ENCODE peak calls at places on chromosomes 13 and 19, in five cellular contexts. F is GM12865, M is breast epithelium, D is lower leg skin, R is progenitor cell of endocrine pancreas. H is an unnamed sample.

GRCh38 chr19:55689366-55690108 is 14.5 kb downstream of the EPN1 start:
- DNase-seq in F (no peak), M (peak), D (no peak), R (no peak), H (no peak)

GRCh38 chr13:31320946-31321345 is 121.2 kb downstream of the B3GLCT start:
- DNase-seq in F (no peak), M (no peak), D (no peak), R (no peak), H (no peak)

GRCh38 chr13:32212420-32212819 is 102.7 kb downstream of the ZAR1L start:
- DNase-seq in F (no peak), M (no peak), D (no peak), R (no peak), H (no peak)

GRCh38 chr13:54449922-54450321 is 1421.3 kb downstream of the OLFM4 start:
- DNase-seq in F (no peak), M (no peak), D (no peak), R (no peak), H (no peak)

GRCh38 chr13:48562296-48563066 is 29.6 kb upstream of the RCBTB2 start:
- DNase-seq in F (peak), M (no peak), D (no peak), R (no peak), H (peak)

GRCh38 chr19:5036733-5037681 is 68.1 kb downstream of the KDM4B start:
- DNase-seq in F (no peak), M (no peak), D (no peak), R (no peak), H (no peak)

GRCh38 chr13:31044658-31045620 is 112.5 kb downstream of the TEX26 start:
- DNase-seq in F (peak), M (no peak), D (peak), R (no peak), H (no peak)

GRCh38 chr13:74768521-74769090 is 634.4 kb upstream of the KLF12 start:
- DNase-seq in F (no peak), M (no peak), D (no peak), R (no peak), H (no peak)

GRCh38 chr19:32677657-32678056 is 2.0 kb downstream of the RGS9BP start:
- DNase-seq in F (no peak), M (no peak), D (no peak), R (no peak), H (no peak)

GRCh38 chr13:106691251-106691650 is 123.3 kb upstream of the ARGLU1 start:
- DNase-seq in F (no peak), M (no peak), D (no peak), R (no peak), H (no peak)

GRCh38 chr19:54190942-54191670 is at the start of gene TSEN34:
- DNase-seq in F (peak), M (no peak), D (peak), R (peak), H (peak)

GRCh38 chr19:30049844-30050667 is 108.0 kb downstream of the URI1 start:
- DNase-seq in F (no peak), M (no peak), D (no peak), R (no peak), H (no peak)

GRCh38 chr19:30044273-30045259 is 102.5 kb downstream of the URI1 start:
- DNase-seq in F (no peak), M (no peak), D (no peak), R (no peak), H (no peak)

GRCh38 chr19:30049226-30049625 is 107.2 kb downstream of the URI1 start:
- DNase-seq in F (no peak), M (no peak), D (no peak), R (no peak), H (no peak)

GRCh38 chr19:30047355-30047895 is 105.4 kb downstream of the URI1 start:
- DNase-seq in F (no peak), M (no peak), D (no peak), R (no peak), H (no peak)

DNA sequence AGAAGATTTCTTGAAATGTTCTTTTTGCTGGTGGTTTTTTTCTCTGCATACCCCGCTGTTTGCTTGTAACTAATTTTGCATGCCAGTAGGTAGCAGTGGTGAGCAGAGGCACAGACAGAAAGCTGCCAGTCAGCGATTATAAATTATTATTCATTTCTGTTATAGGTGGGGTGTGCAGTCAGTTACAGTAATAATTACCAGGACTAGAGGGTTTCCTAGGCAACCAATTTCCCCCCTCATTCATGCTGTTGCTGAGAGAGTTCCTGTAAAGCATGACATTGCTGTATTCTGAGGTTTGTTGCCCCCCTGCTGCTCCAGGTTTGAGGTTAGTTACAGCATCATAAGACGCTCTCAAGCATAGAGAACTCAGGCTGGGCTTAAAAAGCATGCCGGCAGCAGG is 104.5 kb downstream of the URI1 start:
- DNase-seq in F (peak), M (no peak), D (no peak), R (no peak), H (no peak)
- TF ChIP-seq CTCF in F (peak), M (no peak), D (no peak), R (peak), H (peak)

GRCh38 chr13:98653471-98653985 is 76.6 kb upstream of the STK24 start:
- DNase-seq in F (peak), M (peak), D (peak), R (peak), H (peak)
- TF ChIP-seq CTCF in F (peak), M (peak), D (peak), R (peak), H (peak)

GRCh38 chr19:30815889-30816580 is 443.9 kb downstream of the ZNF536 start:
- DNase-seq in F (no peak), M (no peak), D (no peak), R (no peak), H (no peak)
- TF ChIP-seq CTCF in F (no peak), M (no peak), D (no peak), R (no peak), H (no peak)

GRCh38 chr13:109706015-109706715 is 80.2 kb downstream of the IRS2 start:
- DNase-seq in F (no peak), M (no peak), D (no peak), R (no peak), H (no peak)
- TF ChIP-seq CTCF in F (no peak), M (no peak), D (no peak), R (no peak), H (no peak)

GRCh38 chr19:45883586-45883880 is 2.4 kb downstream of the IRF2BP1 start:
- DNase-seq in F (no peak), M (no peak), D (no peak), R (no peak), H (no peak)
- TF ChIP-seq CTCF in F (no peak), M (no peak), D (no peak), R (peak), H (peak)

GRCh38 chr19:39936622-39937021 is 2.2 kb upstream of the FCGBP start:
- DNase-seq in F (no peak), M (no peak), D (no peak), R (no peak), H (no peak)
- TF ChIP-seq CTCF in F (no peak), M (no peak), D (no peak), R (no peak), H (no peak)

H was measured in natural killer cell.